ENCODE peak calls at places on chromosome 3, in six cellular contexts. One of them, this sample, is unnamed.
A peak's percentile ranks its signal among the peaks of the same experiment; 100 is the strongest.

GRCh38 chr3:43960448-43960840 is 269.7 kb downstream of the ABHD5 start:
- DNase-seq in choroid plexus epithelial cell: peak; percentile 78
- DNase-seq in cardiac muscle cell: peak; percentile 72
- DNase-seq in fibroblast of lung: peak; percentile 13
- DNase-seq in lung: no peak
- DNase-seq in heart left ventricle: no peak
- DNase-seq in this sample: peak; percentile 26

GRCh38 chr3:113111308-113111707 is 100.0 kb upstream of the BOC start:
- DNase-seq in choroid plexus epithelial cell: peak; percentile 20
- DNase-seq in lung: no peak
- DNase-seq in fibroblast of lung: peak; percentile 45
- DNase-seq in heart left ventricle: no peak
- DNase-seq in cardiac muscle cell: no peak
- DNase-seq in this sample: no peak

GRCh38 chr3:174891524-174892203 is 32.5 kb downstream of the NAALADL2 start:
- DNase-seq in lung: peak; percentile 58
- DNase-seq in fibroblast of lung: no peak
- DNase-seq in choroid plexus epithelial cell: peak; percentile 39
- DNase-seq in cardiac muscle cell: peak; percentile 1
- DNase-seq in heart left ventricle: no peak
- DNase-seq in this sample: peak; percentile 12

GRCh38 chr3:117962750-117963149 is 1071.9 kb downstream of the IGSF11 start:
- DNase-seq in choroid plexus epithelial cell: no peak
- DNase-seq in fibroblast of lung: peak; percentile 84
- DNase-seq in cardiac muscle cell: no peak
- DNase-seq in heart left ventricle: no peak
- DNase-seq in lung: no peak
- DNase-seq in this sample: peak; percentile 89

GRCh38 chr3:45145681-45146614 is at the start of gene CDCP1:
- DNase-seq in fibroblast of lung: peak; percentile 33
- DNase-seq in cardiac muscle cell: no peak
- DNase-seq in choroid plexus epithelial cell: no peak
- DNase-seq in lung: peak; percentile 48
- DNase-seq in heart left ventricle: no peak
- DNase-seq in this sample: peak; percentile 29

GRCh38 chr3:169400874-169401273 is 262.6 kb downstream of the MECOM start:
- DNase-seq in choroid plexus epithelial cell: no peak
- DNase-seq in lung: no peak
- DNase-seq in fibroblast of lung: no peak
- DNase-seq in heart left ventricle: no peak
- DNase-seq in cardiac muscle cell: peak; percentile 74
- DNase-seq in this sample: no peak

GRCh38 chr3:174439621-174440349 is 419.3 kb upstream of the NAALADL2 start:
- DNase-seq in cardiac muscle cell: no peak
- DNase-seq in choroid plexus epithelial cell: peak; percentile 97
- DNase-seq in fibroblast of lung: peak; percentile 99
- DNase-seq in lung: peak; percentile 50
- DNase-seq in heart left ventricle: no peak
- DNase-seq in this sample: peak; percentile 99

GRCh38 chr3:141414800-141415462 is 46.6 kb downstream of the ZBTB38 start:
- DNase-seq in lung: no peak
- DNase-seq in cardiac muscle cell: no peak
- DNase-seq in fibroblast of lung: peak; percentile 87
- DNase-seq in heart left ventricle: no peak
- DNase-seq in choroid plexus epithelial cell: peak; percentile 69
- DNase-seq in this sample: peak; percentile 75

GRCh38 chr3:181609156-181609767 is 102.5 kb upstream of the SOX2 start:
- DNase-seq in lung: no peak
- DNase-seq in fibroblast of lung: no peak
- DNase-seq in cardiac muscle cell: no peak
- DNase-seq in choroid plexus epithelial cell: no peak
- DNase-seq in heart left ventricle: no peak
- DNase-seq in this sample: no peak

GRCh38 chr3:42762046-42762724 is 10.9 kb downstream of the CCDC13 start:
- DNase-seq in lung: peak; percentile 49
- DNase-seq in cardiac muscle cell: no peak
- DNase-seq in heart left ventricle: peak; percentile 45
- DNase-seq in fibroblast of lung: no peak
- DNase-seq in choroid plexus epithelial cell: no peak
- DNase-seq in this sample: no peak

GRCh38 chr3:154970796-154971195 is 109.3 kb upstream of the MME start:
- DNase-seq in heart left ventricle: no peak
- DNase-seq in fibroblast of lung: peak; percentile 42
- DNase-seq in lung: no peak
- DNase-seq in cardiac muscle cell: no peak
- DNase-seq in choroid plexus epithelial cell: peak; percentile 93
- DNase-seq in this sample: peak; percentile 98

GRCh38 chr3:60774617-60775016 is 476.6 kb downstream of the FHIT start:
- DNase-seq in fibroblast of lung: no peak
- DNase-seq in lung: no peak
- DNase-seq in heart left ventricle: no peak
- DNase-seq in cardiac muscle cell: no peak
- DNase-seq in choroid plexus epithelial cell: no peak
- DNase-seq in this sample: no peak

GRCh38 chr3:17585561-17586325 is 156.7 kb downstream of the TBC1D5 start:
- DNase-seq in cardiac muscle cell: no peak
- DNase-seq in heart left ventricle: no peak
- DNase-seq in fibroblast of lung: no peak
- DNase-seq in lung: no peak
- DNase-seq in choroid plexus epithelial cell: peak; percentile 5
- DNase-seq in this sample: peak; percentile 11

GRCh38 chr3:69649120-69649519 is 90.1 kb upstream of the MITF start:
- DNase-seq in heart left ventricle: no peak
- DNase-seq in choroid plexus epithelial cell: peak; percentile 36
- DNase-seq in lung: no peak
- DNase-seq in fibroblast of lung: peak; percentile 76
- DNase-seq in cardiac muscle cell: no peak
- DNase-seq in this sample: peak; percentile 43

GRCh38 chr3:151869186-151869585 is 4.3 kb upstream of the SUCNR1 start:
- DNase-seq in cardiac muscle cell: no peak
- DNase-seq in fibroblast of lung: no peak
- DNase-seq in choroid plexus epithelial cell: no peak
- DNase-seq in lung: no peak
- DNase-seq in heart left ventricle: no peak
- DNase-seq in this sample: no peak

GRCh38 chr3:174651951-174652350 is 207.2 kb upstream of the NAALADL2 start:
- DNase-seq in heart left ventricle: no peak
- DNase-seq in choroid plexus epithelial cell: no peak
- DNase-seq in fibroblast of lung: no peak
- DNase-seq in lung: no peak
- DNase-seq in cardiac muscle cell: no peak
- DNase-seq in this sample: no peak

GRCh38 chr3:172249039-172249438 is 199.2 kb downstream of the GHSR start:
- DNase-seq in fibroblast of lung: peak; percentile 72
- DNase-seq in cardiac muscle cell: no peak
- DNase-seq in lung: no peak
- DNase-seq in heart left ventricle: no peak
- DNase-seq in choroid plexus epithelial cell: peak; percentile 56
- DNase-seq in this sample: peak; percentile 54

GRCh38 chr3:37183375-37183831 is 9.0 kb upstream of the LRRFIP2 start:
- DNase-seq in cardiac muscle cell: no peak
- DNase-seq in choroid plexus epithelial cell: peak; percentile 93
- DNase-seq in lung: no peak
- DNase-seq in heart left ventricle: no peak
- DNase-seq in fibroblast of lung: peak; percentile 97
- DNase-seq in this sample: peak; percentile 98

GRCh38 chr3:138084196-138084595 is 31.2 kb downstream of the DZIP1L start:
- DNase-seq in fibroblast of lung: no peak
- DNase-seq in cardiac muscle cell: no peak
- DNase-seq in choroid plexus epithelial cell: no peak
- DNase-seq in heart left ventricle: no peak
- DNase-seq in lung: no peak
- DNase-seq in this sample: no peak

GRCh38 chr3:52860424-52860768 is 25.6 kb upstream of the MUSTN1 start:
- DNase-seq in fibroblast of lung: no peak
- DNase-seq in heart left ventricle: no peak
- DNase-seq in lung: no peak
- DNase-seq in choroid plexus epithelial cell: peak; percentile 60
- DNase-seq in cardiac muscle cell: no peak
- DNase-seq in this sample: no peak

GRCh38 chr3:52857108-52857507 is 22.3 kb upstream of the MUSTN1 start:
- DNase-seq in lung: no peak
- DNase-seq in choroid plexus epithelial cell: no peak
- DNase-seq in fibroblast of lung: no peak
- DNase-seq in heart left ventricle: no peak
- DNase-seq in cardiac muscle cell: no peak
- DNase-seq in this sample: no peak

GRCh38 chr3:52856666-52857065 is 21.8 kb upstream of the MUSTN1 start:
- DNase-seq in heart left ventricle: no peak
- DNase-seq in choroid plexus epithelial cell: no peak
- DNase-seq in fibroblast of lung: no peak
- DNase-seq in cardiac muscle cell: no peak
- DNase-seq in lung: no peak
- DNase-seq in this sample: no peak

GRCh38 chr3:52857870-52858269 is 23.1 kb upstream of the MUSTN1 start:
- DNase-seq in lung: no peak
- DNase-seq in heart left ventricle: no peak
- DNase-seq in choroid plexus epithelial cell: no peak
- DNase-seq in cardiac muscle cell: no peak
- DNase-seq in fibroblast of lung: no peak
- DNase-seq in this sample: no peak

DNA sequence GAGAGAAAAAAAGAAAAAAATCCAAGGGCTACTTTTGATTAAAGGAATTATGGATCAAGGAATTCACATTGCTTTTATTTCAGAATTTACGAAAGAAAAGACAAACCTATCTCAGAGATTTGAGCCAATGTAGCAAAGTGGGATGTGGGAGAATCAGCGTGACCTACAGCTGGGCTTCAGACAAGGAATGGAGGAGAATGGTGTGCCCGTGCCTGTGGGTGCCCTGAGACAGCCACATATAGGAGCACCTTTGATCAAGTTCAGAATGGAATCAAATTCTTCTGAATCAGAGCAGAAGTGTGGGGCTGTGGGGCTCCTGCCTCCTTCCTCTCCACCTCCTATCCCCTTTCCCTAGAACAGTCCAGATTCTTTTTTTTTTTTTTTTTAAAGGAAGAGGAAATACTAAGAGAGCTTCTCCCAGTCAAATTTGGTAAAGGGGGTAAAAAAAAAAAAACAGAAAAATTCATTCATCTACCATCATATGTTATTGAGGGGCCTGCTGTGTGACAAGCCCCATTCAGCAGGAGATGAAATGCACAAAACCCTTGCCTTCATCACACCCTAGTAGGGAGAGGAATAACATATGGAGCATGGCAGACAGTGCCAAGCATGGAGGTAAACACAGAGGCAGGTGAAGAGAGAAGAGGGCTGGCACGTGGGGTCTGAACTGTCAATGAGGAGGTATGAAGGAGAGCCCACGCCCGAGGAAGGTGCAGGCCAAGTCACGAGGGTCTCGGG is 25.0 kb upstream of the MUSTN1 start:
- DNase-seq in fibroblast of lung: no peak
- DNase-seq in choroid plexus epithelial cell: no peak
- DNase-seq in lung: no peak
- DNase-seq in heart left ventricle: no peak
- DNase-seq in cardiac muscle cell: no peak
- DNase-seq in this sample: no peak
- H3K4me3 ChIP-seq in fibroblast of lung: no peak overlapping the region
- H3K4me3 ChIP-seq in choroid plexus epithelial cell: no peak overlapping the region
- H3K4me3 ChIP-seq in lung: no peak overlapping the region
- H3K4me3 ChIP-seq in heart left ventricle: no peak overlapping the region
- H3K4me3 ChIP-seq in cardiac muscle cell: no peak overlapping the region
- H3K4me3 ChIP-seq in this sample: no peak overlapping the region

DNA sequence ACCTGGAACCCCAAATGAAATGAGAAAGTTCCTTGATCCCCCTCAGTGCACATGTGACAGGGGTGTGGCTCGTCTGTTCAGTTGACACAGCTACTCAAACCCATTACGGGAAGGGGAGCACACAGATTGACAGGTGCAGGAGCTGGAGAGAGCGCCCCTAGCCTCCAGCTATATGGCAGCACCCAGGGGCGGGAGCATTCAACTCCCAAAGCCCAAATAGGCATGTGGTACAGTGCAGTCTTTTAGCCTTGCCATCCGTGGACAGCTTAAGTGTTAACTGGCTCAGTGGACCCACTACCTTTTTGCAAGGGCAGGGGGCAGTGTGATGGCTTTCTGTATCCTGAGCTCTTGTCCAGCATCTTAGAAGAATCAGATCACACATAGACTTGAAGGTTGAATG is 1374.2 kb upstream of the ALCAM start:
- DNase-seq in lung: no peak
- DNase-seq in fibroblast of lung: no peak
- DNase-seq in heart left ventricle: no peak
- DNase-seq in cardiac muscle cell: no peak
- DNase-seq in choroid plexus epithelial cell: peak; percentile 3
- DNase-seq in this sample: no peak
- TF ChIP-seq CTCF in lung: no peak
- TF ChIP-seq CTCF in fibroblast of lung: no peak
- TF ChIP-seq CTCF in heart left ventricle: no peak
- TF ChIP-seq CTCF in cardiac muscle cell: no peak
- TF ChIP-seq CTCF in choroid plexus epithelial cell: peak; percentile 21
- TF ChIP-seq CTCF in this sample: no peak

GRCh38 chr3:8443829-8444791 is 57.5 kb upstream of the LMCD1 start:
- DNase-seq in fibroblast of lung: peak; percentile 99
- DNase-seq in heart left ventricle: peak; percentile 88
- DNase-seq in choroid plexus epithelial cell: peak; percentile 100
- DNase-seq in lung: peak; percentile 90
- DNase-seq in cardiac muscle cell: peak; percentile 67
- DNase-seq in this sample: peak; percentile 97
- H3K4me3 ChIP-seq in fibroblast of lung: no peak overlapping the region
- H3K4me3 ChIP-seq in heart left ventricle: no peak overlapping the region
- H3K4me3 ChIP-seq in choroid plexus epithelial cell: peak overlapping the region; percentile 5
- H3K4me3 ChIP-seq in lung: no peak overlapping the region
- H3K4me3 ChIP-seq in cardiac muscle cell: no peak overlapping the region
- H3K4me3 ChIP-seq in this sample: peak overlapping the region; percentile 15

GRCh38 chr3:115835946-115836345 is 212.6 kb downstream of the GAP43 start:
- DNase-seq in fibroblast of lung: no peak
- DNase-seq in cardiac muscle cell: no peak
- DNase-seq in choroid plexus epithelial cell: peak; percentile 86
- DNase-seq in lung: no peak
- DNase-seq in heart left ventricle: no peak
- DNase-seq in this sample: no peak

GRCh38 chr3:115839246-115839645 is 215.9 kb downstream of the GAP43 start:
- DNase-seq in choroid plexus epithelial cell: no peak
- DNase-seq in lung: no peak
- DNase-seq in fibroblast of lung: no peak
- DNase-seq in cardiac muscle cell: no peak
- DNase-seq in heart left ventricle: no peak
- DNase-seq in this sample: no peak

GRCh38 chr3:115834068-115834467 is 210.8 kb downstream of the GAP43 start:
- DNase-seq in choroid plexus epithelial cell: peak; percentile 92
- DNase-seq in lung: no peak
- DNase-seq in heart left ventricle: no peak
- DNase-seq in fibroblast of lung: peak; percentile 91
- DNase-seq in cardiac muscle cell: no peak
- DNase-seq in this sample: peak; percentile 72

GRCh38 chr3:115838786-115839185 is 215.5 kb downstream of the GAP43 start:
- DNase-seq in choroid plexus epithelial cell: no peak
- DNase-seq in cardiac muscle cell: no peak
- DNase-seq in heart left ventricle: no peak
- DNase-seq in lung: no peak
- DNase-seq in fibroblast of lung: no peak
- DNase-seq in this sample: no peak

DNA sequence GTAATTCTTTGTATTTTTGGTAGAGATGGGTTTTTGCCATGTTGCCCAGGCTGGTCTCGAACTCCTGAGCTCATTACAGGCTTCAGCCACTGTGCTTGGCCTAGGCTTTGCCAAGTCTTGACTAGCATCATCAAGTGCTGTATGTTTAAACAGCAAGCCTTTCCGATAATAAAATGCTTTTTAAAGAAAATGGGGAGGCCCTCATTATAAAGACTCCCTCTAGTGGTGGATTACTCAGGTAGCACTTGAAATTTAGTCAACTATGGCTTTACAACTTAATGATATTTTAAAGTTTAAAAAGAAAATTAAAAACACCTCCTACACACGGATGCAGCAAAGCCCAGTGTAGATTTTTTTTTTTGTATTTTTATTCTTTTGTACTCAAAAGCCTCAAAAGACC is 213.6 kb downstream of the GAP43 start:
- DNase-seq in choroid plexus epithelial cell: peak; percentile 62
- DNase-seq in heart left ventricle: no peak
- DNase-seq in cardiac muscle cell: peak; percentile 32
- DNase-seq in fibroblast of lung: peak; percentile 19
- DNase-seq in lung: no peak
- DNase-seq in this sample: peak; percentile 48
- TF ChIP-seq CTCF in choroid plexus epithelial cell: peak; percentile 67
- TF ChIP-seq CTCF in heart left ventricle: peak; percentile 39
- TF ChIP-seq CTCF in cardiac muscle cell: peak; percentile 77
- TF ChIP-seq CTCF in fibroblast of lung: peak; percentile 30
- TF ChIP-seq CTCF in lung: no peak
- TF ChIP-seq CTCF in this sample: peak; percentile 69